ENCODE peak calls at places on chromosome X, in four cellular contexts. U is MM.1S, Z is fibroblast of mammary gland, E is glutamatergic neuron. W is an unnamed sample.

GRCh38 chrX:3950373-3950772 is 236.9 kb upstream of the PRKX start:
- DNase-seq in U (no peak), Z (no peak), E (no peak), W (no peak)

GRCh38 chrX:79117078-79117477 is 27.4 kb upstream of the GPR174 start:
- DNase-seq in U (no peak), Z (peak; percentile 63), E (no peak), W (no peak)

GRCh38 chrX:134396174-134396573 is 63.8 kb upstream of the HPRT1 start:
- DNase-seq in U (peak; percentile 34), Z (peak; percentile 30), E (no peak), W (peak; percentile 2)

GRCh38 chrX:146921204-146921603 is 106.7 kb upstream of the CXorf51A start:
- DNase-seq in U (peak; percentile 76), Z (no peak), E (no peak), W (no peak)

GRCh38 chrX:152086141-152086540 is 52.2 kb downstream of the MAGEA10 start:
- DNase-seq in U (no peak), Z (no peak), E (no peak), W (no peak)

GRCh38 chrX:81240701-81241100 is 38.8 kb downstream of the SH3BGRL start:
- DNase-seq in U (no peak), Z (no peak), E (no peak), W (no peak)

GRCh38 chrX:47578692-47579091 is 3.5 kb upstream of the TIMP1 start:
- DNase-seq in U (no peak), Z (no peak), E (no peak), W (no peak)

GRCh38 chrX:22629105-22629725 is 356.5 kb downstream of the CBLL2 start:
- DNase-seq in U (no peak), Z (peak; percentile 77), E (no peak), W (no peak)

GRCh38 chrX:345020-345925 is 26.7 kb upstream of the GTPBP6 start:
- DNase-seq in U (no peak), Z (no peak), E (peak; percentile 16), W (no peak)

GRCh38 chrX:154750301-154751120 is at the start of gene GAB3:
- DNase-seq in U (peak; percentile 63), Z (no peak), E (peak; percentile 70), W (peak; percentile 48)

GRCh38 chrX:38215141-38215540 is 5.5 kb downstream of the SRPX start:
- DNase-seq in U (no peak), Z (peak; percentile 96), E (no peak), W (no peak)

GRCh38 chrX:143683486-143683885 is 37.1 kb downstream of the SPANXN2 start:
- DNase-seq in U (no peak), Z (no peak), E (no peak), W (no peak)

GRCh38 chrX:2351321-2351720 is 149.5 kb downstream of the DHRSX start:
- DNase-seq in U (no peak), Z (peak; percentile 97), E (no peak), W (no peak)

GRCh38 chrX:147848543-147849448 is 62.9 kb upstream of the FMR1 start:
- DNase-seq in U (no peak), Z (no peak), E (no peak), W (no peak)

GRCh38 chrX:78708171-78708570 is 39.3 kb upstream of the LPAR4 start:
- DNase-seq in U (no peak), Z (peak; percentile 62), E (peak; percentile 13), W (no peak)

GRCh38 chrX:64190136-64190740 is 15.3 kb downstream of the AMER1 start:
- DNase-seq in U (no peak), Z (no peak), E (no peak), W (no peak)

GRCh38 chrX:112642349-112642748 is 37.4 kb downstream of the LHFPL1 start:
- DNase-seq in U (peak; percentile 61), Z (peak; percentile 64), E (peak; percentile 18), W (peak; percentile 16)

GRCh38 chrX:97310373-97310772 is 426.7 kb downstream of the RPA4 start:
- DNase-seq in U (no peak), Z (no peak), E (no peak), W (no peak)

GRCh38 chrX:23765449-23765848 is 17.5 kb upstream of the SAT1 start:
- DNase-seq in U (no peak), Z (peak; percentile 53), E (no peak), W (no peak)

GRCh38 chrX:129115104-129115503 is 408.2 kb downstream of the SMARCA1 start:
- DNase-seq in U (peak; percentile 48), Z (peak; percentile 40), E (peak; percentile 38), W (peak; percentile 18)
- TF ChIP-seq CTCF in U (peak; percentile 36), Z (peak; percentile 28), E (peak; percentile 52), W (no peak)

GRCh38 chrX:25968920-25969319 is 169.2 kb upstream of the MAGEB18 start:
- DNase-seq in U (peak; percentile 10), Z (peak; percentile 2), E (peak; percentile 54), W (peak; percentile 1)
- TF ChIP-seq CTCF in U (peak; percentile 34), Z (peak; percentile 31), E (peak; percentile 62), W (no peak)

GRCh38 chrX:7235071-7235470 is 87.1 kb upstream of the PUDP start:
- DNase-seq in U (no peak), Z (peak; percentile 5), E (no peak), W (no peak)

GRCh38 chrX:7228226-7228625 is 80.3 kb upstream of the PUDP start:
- DNase-seq in U (no peak), Z (no peak), E (no peak), W (no peak)

GRCh38 chrX:7233632-7234406 is 85.9 kb upstream of the PUDP start:
- DNase-seq in U (no peak), Z (peak; percentile 6), E (no peak), W (no peak)
- TF ChIP-seq CTCF in U (no peak), Z (no peak), E (no peak), W (no peak)

GRCh38 chrX:11188664-11189063 is 77.5 kb downstream of the HCCS start:
- DNase-seq in U (no peak), Z (peak; percentile 72), E (no peak), W (no peak)

GRCh38 chrX:11190745-11191510 is 79.8 kb downstream of the HCCS start:
- DNase-seq in U (peak; percentile 81), Z (no peak), E (no peak), W (no peak)

GRCh38 chrX:11189097-11189496 is 78.0 kb downstream of the HCCS start:
- DNase-seq in U (no peak), Z (no peak), E (no peak), W (no peak)

GRCh38 chrX:11196476-11196875 is 85.3 kb downstream of the HCCS start:
- DNase-seq in U (no peak), Z (peak; percentile 72), E (no peak), W (no peak)

DNA sequence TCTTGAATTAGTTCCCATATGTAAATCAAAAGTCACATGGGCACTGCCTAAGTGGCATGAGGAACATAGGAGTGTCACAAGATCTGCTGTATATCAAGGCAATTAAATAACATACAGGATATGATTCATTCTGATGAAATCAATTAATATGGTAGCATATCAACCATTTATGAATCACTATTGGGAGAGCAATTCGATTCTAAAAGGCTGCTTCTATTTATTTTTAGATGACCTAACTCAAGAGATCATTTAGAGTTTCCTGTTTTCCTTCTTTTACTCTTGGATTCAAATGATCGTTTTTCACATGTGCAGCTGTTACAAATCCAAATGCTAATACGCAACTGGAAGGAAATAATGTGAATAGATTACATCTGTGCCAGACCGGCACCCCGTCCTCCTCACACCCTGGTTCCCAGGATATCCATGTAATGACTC is 81.9 kb downstream of the HCCS start:
- DNase-seq in U (no peak), Z (peak; percentile 85), E (no peak), W (no peak)
- TF ChIP-seq CTCF in U (no peak), Z (no peak), E (no peak), W (no peak)

DNA sequence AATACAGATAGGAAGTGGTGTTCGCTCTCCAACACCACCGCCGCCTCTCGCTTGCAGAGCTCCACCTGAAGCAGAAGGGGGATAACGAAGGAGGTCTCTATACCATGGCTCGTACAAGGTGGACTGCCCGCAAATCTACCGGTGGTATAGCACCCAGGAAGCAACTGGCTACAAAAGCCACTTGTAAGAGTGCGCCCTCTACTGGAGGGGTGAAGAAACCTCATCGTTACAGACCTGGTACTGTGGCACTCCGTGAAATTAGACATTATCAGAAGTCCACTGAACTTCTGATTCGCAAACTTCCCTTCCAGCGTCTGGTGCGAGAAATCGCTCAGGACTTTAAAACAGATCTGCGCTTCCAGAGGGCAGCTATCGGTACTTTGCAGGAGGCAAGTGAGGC is 5.2 kb upstream of the BMP15 start:
- DNase-seq in U (no peak), Z (no peak), E (no peak), W (no peak)
- TF ChIP-seq CTCF in U (peak; percentile 32), Z (peak; percentile 30), E (peak; percentile 20), W (no peak)

W was measured in GM20000.